ENCODE peak calls at places on chromosomes 6 and 20, in eight cellular contexts. One of them, this sample, is unnamed.
A peak's percentile ranks its signal among the peaks of the same experiment; 100 is the strongest.

GRCh38 chr6:108175592-108176279 is 9.9 kb downstream of the NR2E1 start:
- DNase-seq in A549: no peak
- DNase-seq in astrocyte of the spinal cord: no peak
- DNase-seq in GM23338: peak; percentile 77
- DNase-seq in testis: no peak
- DNase-seq in BJ: no peak
- DNase-seq in CD8-positive, alpha-beta T cell: no peak
- DNase-seq in mucosa of descending colon: peak; percentile 44
- DNase-seq in this sample: no peak

GRCh38 chr20:2101057-2101934 is at the start of gene STK35:
- DNase-seq in CD8-positive, alpha-beta T cell: no peak
- DNase-seq in testis: peak; percentile 88
- DNase-seq in GM23338: peak; percentile 81
- DNase-seq in A549: peak; percentile 86
- DNase-seq in mucosa of descending colon: peak; percentile 88
- DNase-seq in astrocyte of the spinal cord: no peak
- DNase-seq in BJ: no peak
- DNase-seq in this sample: no peak

GRCh38 chr6:1720620-1721322 is 111.1 kb downstream of the FOXC1 start:
- DNase-seq in testis: no peak
- DNase-seq in GM23338: peak; percentile 64
- DNase-seq in CD8-positive, alpha-beta T cell: no peak
- DNase-seq in astrocyte of the spinal cord: no peak
- DNase-seq in mucosa of descending colon: no peak
- DNase-seq in BJ: no peak
- DNase-seq in A549: no peak
- DNase-seq in this sample: no peak

GRCh38 chr6:130674604-130675003 is 152.6 kb upstream of the SMLR1 start:
- DNase-seq in mucosa of descending colon: no peak
- DNase-seq in astrocyte of the spinal cord: no peak
- DNase-seq in testis: no peak
- DNase-seq in CD8-positive, alpha-beta T cell: no peak
- DNase-seq in BJ: no peak
- DNase-seq in A549: no peak
- DNase-seq in GM23338: no peak
- DNase-seq in this sample: no peak

GRCh38 chr6:4853782-4854511 is 77.7 kb downstream of the CDYL start:
- DNase-seq in BJ: no peak
- DNase-seq in GM23338: no peak
- DNase-seq in testis: no peak
- DNase-seq in mucosa of descending colon: no peak
- DNase-seq in astrocyte of the spinal cord: no peak
- DNase-seq in A549: peak; percentile 34
- DNase-seq in CD8-positive, alpha-beta T cell: no peak
- DNase-seq in this sample: no peak

GRCh38 chr20:19275630-19276071 is 63.2 kb downstream of the SLC24A3 start:
- DNase-seq in mucosa of descending colon: peak; percentile 54
- DNase-seq in GM23338: no peak
- DNase-seq in astrocyte of the spinal cord: no peak
- DNase-seq in testis: peak; percentile 89
- DNase-seq in CD8-positive, alpha-beta T cell: no peak
- DNase-seq in A549: no peak
- DNase-seq in BJ: no peak
- DNase-seq in this sample: no peak

GRCh38 chr6:43575105-43575771 is 600 bp downstream of the XPO5 start:
- DNase-seq in astrocyte of the spinal cord: peak; percentile 28
- DNase-seq in GM23338: peak; percentile 73
- DNase-seq in CD8-positive, alpha-beta T cell: no peak
- DNase-seq in A549: no peak
- DNase-seq in testis: peak; percentile 38
- DNase-seq in mucosa of descending colon: no peak
- DNase-seq in BJ: no peak
- DNase-seq in this sample: no peak

GRCh38 chr6:2938632-2939083 is 32.7 kb downstream of the SERPINB6 start:
- DNase-seq in astrocyte of the spinal cord: no peak
- DNase-seq in CD8-positive, alpha-beta T cell: no peak
- DNase-seq in BJ: no peak
- DNase-seq in A549: peak; percentile 83
- DNase-seq in mucosa of descending colon: no peak
- DNase-seq in GM23338: peak; percentile 60
- DNase-seq in testis: peak; percentile 56
- DNase-seq in this sample: no peak

GRCh38 chr20:50312682-50313187 is 122.1 kb downstream of the CEBPB start:
- DNase-seq in CD8-positive, alpha-beta T cell: no peak
- DNase-seq in testis: peak; percentile 73
- DNase-seq in BJ: peak; percentile 79
- DNase-seq in mucosa of descending colon: no peak
- DNase-seq in GM23338: no peak
- DNase-seq in A549: peak; percentile 86
- DNase-seq in astrocyte of the spinal cord: peak; percentile 67
- DNase-seq in this sample: peak; percentile 56

GRCh38 chr6:26570027-26570809 is 26.5 kb upstream of the ABT1 start:
- DNase-seq in CD8-positive, alpha-beta T cell: no peak
- DNase-seq in astrocyte of the spinal cord: no peak
- DNase-seq in mucosa of descending colon: no peak
- DNase-seq in testis: no peak
- DNase-seq in GM23338: no peak
- DNase-seq in A549: no peak
- DNase-seq in BJ: no peak
- DNase-seq in this sample: no peak

GRCh38 chr6:16721977-16722376 is 39.3 kb downstream of the ATXN1 start:
- DNase-seq in astrocyte of the spinal cord: no peak
- DNase-seq in GM23338: no peak
- DNase-seq in CD8-positive, alpha-beta T cell: no peak
- DNase-seq in mucosa of descending colon: no peak
- DNase-seq in A549: no peak
- DNase-seq in BJ: no peak
- DNase-seq in testis: no peak
- DNase-seq in this sample: no peak

GRCh38 chr6:24274441-24275083 is 83.3 kb downstream of the DCDC2 start:
- DNase-seq in BJ: no peak
- DNase-seq in GM23338: peak; percentile 47
- DNase-seq in astrocyte of the spinal cord: peak; percentile 1
- DNase-seq in testis: no peak
- DNase-seq in A549: peak; percentile 7
- DNase-seq in CD8-positive, alpha-beta T cell: no peak
- DNase-seq in mucosa of descending colon: no peak
- DNase-seq in this sample: peak; percentile 1

GRCh38 chr20:32485770-32486248 is 99.3 kb downstream of the NOL4L start:
- DNase-seq in BJ: no peak
- DNase-seq in astrocyte of the spinal cord: no peak
- DNase-seq in mucosa of descending colon: peak; percentile 26
- DNase-seq in CD8-positive, alpha-beta T cell: no peak
- DNase-seq in GM23338: no peak
- DNase-seq in testis: no peak
- DNase-seq in A549: no peak
- DNase-seq in this sample: no peak

DNA sequence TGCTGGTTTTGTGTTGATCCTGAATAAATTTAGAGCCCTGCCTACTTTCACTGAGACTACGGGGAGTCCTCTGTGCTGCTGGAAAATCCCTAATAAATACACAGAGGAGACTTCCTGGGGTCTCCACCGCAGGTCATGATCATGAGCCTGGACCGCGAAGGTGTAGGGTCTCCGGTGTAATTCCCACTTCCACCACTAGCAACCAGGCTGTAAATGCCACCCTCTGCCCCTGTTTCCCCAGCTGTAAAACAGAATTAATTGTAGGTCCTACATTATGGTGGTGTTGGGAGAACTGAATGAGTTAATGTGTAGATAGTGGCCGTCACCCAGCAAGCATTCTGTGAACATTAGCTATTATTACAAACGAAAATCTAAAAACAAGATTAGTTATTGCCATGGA is 191.6 kb upstream of the THBS2 start:
- DNase-seq in astrocyte of the spinal cord: no peak
- DNase-seq in mucosa of descending colon: no peak
- DNase-seq in BJ: no peak
- DNase-seq in testis: no peak
- DNase-seq in A549: no peak
- DNase-seq in CD8-positive, alpha-beta T cell: no peak
- DNase-seq in GM23338: peak; percentile 21
- DNase-seq in this sample: no peak
- TF ChIP-seq CTCF in astrocyte of the spinal cord: peak; percentile 17
- TF ChIP-seq CTCF in mucosa of descending colon: no peak
- TF ChIP-seq CTCF in BJ: no peak
- TF ChIP-seq CTCF in testis: no peak
- TF ChIP-seq CTCF in A549: no peak
- TF ChIP-seq CTCF in CD8-positive, alpha-beta T cell: no peak
- TF ChIP-seq CTCF in GM23338: no peak
- TF ChIP-seq CTCF in this sample: peak; percentile 51

DNA sequence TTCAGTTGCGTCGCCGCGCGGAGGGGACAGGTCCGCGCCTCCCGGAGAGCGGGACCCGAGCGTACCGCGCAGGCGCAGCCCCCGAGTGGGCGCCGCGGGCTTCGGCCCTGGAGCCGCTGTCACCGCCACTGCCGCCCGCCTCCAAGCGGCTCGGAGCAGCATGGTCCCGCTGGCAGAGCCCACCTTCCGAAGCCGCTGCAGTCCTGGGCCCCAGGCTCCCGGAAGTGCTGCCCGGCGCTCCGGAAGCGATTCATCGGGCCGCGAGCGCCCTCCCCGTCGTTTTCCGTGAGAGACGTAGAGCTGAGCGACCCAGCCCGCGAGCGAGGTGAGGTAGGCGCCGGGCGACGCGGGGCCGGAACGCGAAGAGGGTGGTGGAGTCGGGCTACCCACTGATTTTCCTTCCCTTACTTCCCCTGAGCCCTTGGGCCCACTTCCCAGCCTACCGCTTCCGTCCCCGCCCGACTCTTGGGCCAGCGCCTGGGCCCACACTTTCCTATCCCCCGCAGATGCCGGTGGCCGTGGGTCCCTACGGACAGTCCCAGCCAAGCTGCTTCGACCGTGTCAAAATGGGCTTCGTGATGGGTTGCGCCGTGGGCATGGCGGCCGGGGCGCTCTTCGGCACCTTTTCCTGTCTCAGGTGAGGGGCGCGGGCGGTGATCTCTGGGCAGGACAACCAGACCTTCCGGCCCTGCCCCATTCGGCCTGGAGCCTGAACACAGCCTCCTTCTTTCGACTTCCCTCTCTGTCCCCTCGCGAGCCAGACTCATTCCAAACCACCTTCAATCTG is at the start of the genes NFS1 and ROMO1:
- DNase-seq in A549: peak; percentile 81
- DNase-seq in testis: peak; percentile 91
- DNase-seq in GM23338: peak; percentile 95
- DNase-seq in astrocyte of the spinal cord: peak; percentile 81
- DNase-seq in CD8-positive, alpha-beta T cell: peak; percentile 89
- DNase-seq in mucosa of descending colon: peak; percentile 90
- DNase-seq in BJ: peak; percentile 16
- DNase-seq in this sample: peak; percentile 77
- TF ChIP-seq CTCF in A549: peak; percentile 10
- TF ChIP-seq CTCF in testis: no peak
- TF ChIP-seq CTCF in GM23338: peak; percentile 22
- TF ChIP-seq CTCF in astrocyte of the spinal cord: peak; percentile 14
- TF ChIP-seq CTCF in CD8-positive, alpha-beta T cell: peak; percentile 21
- TF ChIP-seq CTCF in mucosa of descending colon: peak; percentile 16
- TF ChIP-seq CTCF in BJ: peak; percentile 25
- TF ChIP-seq CTCF in this sample: peak; percentile 58

GRCh38 chr20:9884666-9885065 is 45.8 kb upstream of the PAK5 start:
- DNase-seq in A549: peak; percentile 40
- DNase-seq in mucosa of descending colon: no peak
- DNase-seq in astrocyte of the spinal cord: no peak
- DNase-seq in CD8-positive, alpha-beta T cell: no peak
- DNase-seq in BJ: no peak
- DNase-seq in testis: no peak
- DNase-seq in GM23338: peak; percentile 43
- DNase-seq in this sample: no peak

GRCh38 chr20:9889270-9889981 is 50.5 kb upstream of the PAK5 start:
- DNase-seq in A549: peak; percentile 16
- DNase-seq in CD8-positive, alpha-beta T cell: no peak
- DNase-seq in mucosa of descending colon: no peak
- DNase-seq in astrocyte of the spinal cord: no peak
- DNase-seq in testis: no peak
- DNase-seq in BJ: no peak
- DNase-seq in GM23338: no peak
- DNase-seq in this sample: no peak

GRCh38 chr20:9886227-9886626 is 47.4 kb upstream of the PAK5 start:
- DNase-seq in BJ: no peak
- DNase-seq in A549: no peak
- DNase-seq in CD8-positive, alpha-beta T cell: no peak
- DNase-seq in astrocyte of the spinal cord: no peak
- DNase-seq in mucosa of descending colon: no peak
- DNase-seq in testis: no peak
- DNase-seq in GM23338: no peak
- DNase-seq in this sample: no peak

GRCh38 chr20:9878096-9878495 is 39.2 kb upstream of the PAK5 start:
- DNase-seq in CD8-positive, alpha-beta T cell: no peak
- DNase-seq in GM23338: no peak
- DNase-seq in BJ: no peak
- DNase-seq in mucosa of descending colon: no peak
- DNase-seq in testis: no peak
- DNase-seq in A549: no peak
- DNase-seq in astrocyte of the spinal cord: no peak
- DNase-seq in this sample: no peak

DNA sequence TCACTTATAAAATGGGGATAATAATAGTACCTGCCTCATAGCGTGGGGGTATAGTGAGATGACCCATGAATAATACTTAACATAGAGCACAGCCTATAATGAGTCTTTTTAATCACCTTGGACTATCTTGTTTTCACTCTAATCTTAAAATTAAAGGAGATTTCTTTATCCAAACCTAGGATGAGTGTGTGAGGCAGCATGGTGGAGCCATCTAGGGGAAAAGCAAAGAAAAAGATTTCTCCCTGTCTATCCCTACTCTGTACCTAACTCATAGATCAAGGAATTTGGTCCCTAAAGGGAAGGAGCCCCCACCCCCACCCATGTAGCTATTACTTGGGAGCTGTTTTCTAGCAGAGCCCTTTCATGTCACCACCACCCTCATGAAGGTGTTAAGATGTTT is 45.2 kb upstream of the PAK5 start:
- DNase-seq in BJ: no peak
- DNase-seq in GM23338: peak; percentile 53
- DNase-seq in mucosa of descending colon: no peak
- DNase-seq in A549: no peak
- DNase-seq in testis: no peak
- DNase-seq in astrocyte of the spinal cord: no peak
- DNase-seq in CD8-positive, alpha-beta T cell: no peak
- DNase-seq in this sample: no peak
- TF ChIP-seq CTCF in BJ: no peak
- TF ChIP-seq CTCF in GM23338: peak; percentile 64
- TF ChIP-seq CTCF in mucosa of descending colon: no peak
- TF ChIP-seq CTCF in A549: peak; percentile 43
- TF ChIP-seq CTCF in testis: no peak
- TF ChIP-seq CTCF in astrocyte of the spinal cord: peak; percentile 5
- TF ChIP-seq CTCF in CD8-positive, alpha-beta T cell: no peak
- TF ChIP-seq CTCF in this sample: no peak

DNA sequence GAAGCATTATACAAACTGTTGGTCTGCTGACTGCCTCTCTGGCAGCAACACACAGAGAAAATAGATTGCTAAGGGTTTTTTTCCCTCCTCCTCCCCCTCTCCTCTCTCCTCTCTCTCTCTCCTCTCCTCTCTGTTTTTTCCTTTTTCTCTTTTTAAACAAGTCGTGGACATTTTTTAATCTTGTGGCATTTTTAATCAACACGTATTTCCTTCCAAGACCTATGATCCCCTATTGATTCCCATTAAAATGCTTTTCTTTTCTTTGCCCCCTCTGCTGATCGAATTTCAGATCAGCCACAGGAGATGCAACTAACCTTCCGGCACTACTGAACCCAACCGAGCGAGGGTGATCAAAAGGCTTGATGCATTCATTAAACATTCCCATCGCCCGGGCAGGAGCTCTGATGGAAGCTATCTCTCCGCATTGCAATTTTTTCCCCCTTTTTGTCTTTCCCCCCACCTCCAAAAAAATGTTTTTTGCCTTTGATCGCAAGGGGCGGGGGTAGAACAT is 90.7 kb upstream of the ARID1B start:
- DNase-seq in CD8-positive, alpha-beta T cell: peak; percentile 23
- DNase-seq in BJ: no peak
- DNase-seq in A549: peak; percentile 26
- DNase-seq in testis: peak; percentile 69
- DNase-seq in GM23338: peak; percentile 78
- DNase-seq in mucosa of descending colon: no peak
- DNase-seq in astrocyte of the spinal cord: peak; percentile 77
- DNase-seq in this sample: peak; percentile 46
- TF ChIP-seq CTCF in CD8-positive, alpha-beta T cell: peak; percentile 66
- TF ChIP-seq CTCF in BJ: peak; percentile 60
- TF ChIP-seq CTCF in A549: peak; percentile 9
- TF ChIP-seq CTCF in testis: peak; percentile 26
- TF ChIP-seq CTCF in GM23338: peak; percentile 11
- TF ChIP-seq CTCF in mucosa of descending colon: no peak
- TF ChIP-seq CTCF in astrocyte of the spinal cord: peak; percentile 35
- TF ChIP-seq CTCF in this sample: peak; percentile 65